ENCODE peak calls at places on chromosome 3, in eight cellular contexts. Q is occipital lobe; N is lower lobe of right lung; R is tibial nerve; Y is adipocyte; D is naive thymus-derived CD8-positive, alpha-beta T cell; C is HuH-7; X is activated CD4-positive, alpha-beta T cell treated with anti-CD3 and anti-CD28 coated beads for 48 hours. L is an unnamed sample.

GRCh38 chr3:46666471-46666845 is 27.0 kb downstream of the ALS2CL start:
- DNase-seq in Q (no peak), N (peak; percentile 32), R (no peak), Y (no peak), D (no peak), C (peak; percentile 10), X (no peak), L (no peak)

GRCh38 chr3:78900879-78901278 is 866.9 kb downstream of the ROBO1 start:
- DNase-seq in Q (no peak), N (no peak), R (no peak), Y (no peak), D (no peak), C (no peak), X (no peak), L (no peak)

GRCh38 chr3:185630182-185630622 is 44.1 kb downstream of the SENP2 start:
- DNase-seq in Q (no peak), N (peak; percentile 45), R (peak; percentile 56), Y (peak; percentile 39), D (no peak), C (peak; percentile 64), X (no peak), L (no peak)

GRCh38 chr3:98449606-98450193 is 13.3 kb upstream of the OR5K1 start:
- DNase-seq in Q (no peak), N (no peak), R (no peak), Y (no peak), D (no peak), C (no peak), X (no peak), L (no peak)

GRCh38 chr3:129018751-129019150 is 17.6 kb downstream of the EFCC1 start:
- DNase-seq in Q (no peak), N (no peak), R (no peak), Y (no peak), D (no peak), C (no peak), X (no peak), L (no peak)

GRCh38 chr3:67790043-67790442 is 135.6 kb upstream of the SUCLG2 start:
- DNase-seq in Q (no peak), N (no peak), R (no peak), Y (peak; percentile 56), D (peak; percentile 70), C (peak; percentile 16), X (peak; percentile 71), L (no peak)

GRCh38 chr3:11335056-11335608 is 62.9 kb downstream of the ATG7 start:
- DNase-seq in Q (no peak), N (no peak), R (no peak), Y (peak; percentile 90), D (peak; percentile 71), C (peak; percentile 50), X (peak; percentile 4), L (no peak)

GRCh38 chr3:50625879-50626182 is 8.9 kb downstream of the MAPKAPK3 start:
- DNase-seq in Q (no peak), N (no peak), R (no peak), Y (no peak), D (no peak), C (no peak), X (no peak), L (no peak)

GRCh38 chr3:13718000-13718399 is 161.9 kb downstream of the WNT7A start:
- DNase-seq in Q (no peak), N (no peak), R (no peak), Y (no peak), D (no peak), C (no peak), X (no peak), L (no peak)

GRCh38 chr3:106963446-106963845 is 413.8 kb upstream of the CCDC54 start:
- DNase-seq in Q (no peak), N (no peak), R (no peak), Y (peak; percentile 83), D (no peak), C (peak; percentile 17), X (no peak), L (no peak)

GRCh38 chr3:196298521-196298920 is 11.0 kb upstream of the PCYT1A start:
- DNase-seq in Q (no peak), N (no peak), R (no peak), Y (no peak), D (no peak), C (no peak), X (no peak), L (no peak)

GRCh38 chr3:127953092-127953491 is 38.1 kb downstream of the KBTBD12 start:
- DNase-seq in Q (no peak), N (no peak), R (no peak), Y (no peak), D (no peak), C (no peak), X (no peak), L (no peak)

GRCh38 chr3:129015388-129016105 is 14.4 kb downstream of the EFCC1 start:
- DNase-seq in Q (no peak), N (peak; percentile 61), R (no peak), Y (no peak), D (peak; percentile 56), C (no peak), X (peak; percentile 56), L (no peak)

GRCh38 chr3:123610331-123610730 is 25.5 kb upstream of the HACD2 start:
- DNase-seq in Q (no peak), N (no peak), R (no peak), Y (no peak), D (no peak), C (no peak), X (no peak), L (no peak)

GRCh38 chr3:186021673-186022362 is 84.0 kb upstream of the TRA2B start:
- DNase-seq in Q (no peak), N (no peak), R (no peak), Y (peak; percentile 95), D (no peak), C (no peak), X (no peak), L (no peak)

GRCh38 chr3:149067792-149068352 is 18.5 kb downstream of the HLTF start:
- DNase-seq in Q (no peak), N (no peak), R (no peak), Y (no peak), D (no peak), C (no peak), X (no peak), L (no peak)

GRCh38 chr3:12993022-12993622 is 80.1 kb downstream of the IQSEC1 start:
- DNase-seq in Q (no peak), N (no peak), R (no peak), Y (peak; percentile 67), D (no peak), C (peak; percentile 69), X (no peak), L (no peak)

GRCh38 chr3:136186330-136186729 is 9.8 kb downstream of the MSL2 start:
- DNase-seq in Q (no peak), N (no peak), R (no peak), Y (no peak), D (no peak), C (no peak), X (no peak), L (no peak)

GRCh38 chr3:56629044-56629443 is 54.0 kb downstream of the TASOR start:
- DNase-seq in Q (no peak), N (no peak), R (no peak), Y (no peak), D (no peak), C (no peak), X (no peak), L (no peak)

GRCh38 chr3:62375655-62376054 is 2.3 kb upstream of the FEZF2 start:
- DNase-seq in Q (no peak), N (no peak), R (no peak), Y (no peak), D (no peak), C (no peak), X (no peak), L (no peak)

GRCh38 chr3:64685800-64686445 is 1.9 kb downstream of the ADAMTS9 start:
- DNase-seq in Q (peak; percentile 65), N (peak; percentile 90), R (peak; percentile 89), Y (peak; percentile 96), D (no peak), C (peak; percentile 34), X (peak; percentile 6), L (no peak)

GRCh38 chr3:60047426-60048200 is 997.8 kb upstream of the CFAP20DC start:
- DNase-seq in Q (no peak), N (no peak), R (no peak), Y (no peak), D (no peak), C (no peak), X (peak; percentile 15), L (no peak)